ENCODE peak calls at places on chromosomes 13 and 19, in six cellular contexts. One of them, this sample, is unnamed.

GRCh38 chr13:42007844-42008243 is 40.6 kb upstream of the DGKH start:
- DNase-seq in suprapubic skin: no peak
- DNase-seq in lower leg skin: no peak
- DNase-seq in transverse colon: no peak
- DNase-seq in NB4: no peak
- DNase-seq in stomach: no peak
- DNase-seq in this sample: no peak

GRCh38 chr13:27476943-27477681 is 26.7 kb upstream of the MTIF3 start:
- DNase-seq in NB4: peak
- DNase-seq in transverse colon: no peak
- DNase-seq in lower leg skin: no peak
- DNase-seq in suprapubic skin: no peak
- DNase-seq in stomach: peak
- DNase-seq in this sample: peak

GRCh38 chr13:33785384-33785783 is 32.6 kb upstream of the RFC3 start:
- DNase-seq in transverse colon: no peak
- DNase-seq in stomach: no peak
- DNase-seq in NB4: peak
- DNase-seq in suprapubic skin: no peak
- DNase-seq in lower leg skin: no peak
- DNase-seq in this sample: no peak

GRCh38 chr19:56671613-56671994 is at the start of gene ZNF835:
- DNase-seq in suprapubic skin: peak
- DNase-seq in stomach: peak
- DNase-seq in lower leg skin: peak
- DNase-seq in NB4: no peak
- DNase-seq in transverse colon: peak
- DNase-seq in this sample: peak

GRCh38 chr13:60727140-60727539 is 330.1 kb downstream of the TDRD3 start:
- DNase-seq in stomach: no peak
- DNase-seq in lower leg skin: no peak
- DNase-seq in NB4: no peak
- DNase-seq in transverse colon: no peak
- DNase-seq in suprapubic skin: no peak
- DNase-seq in this sample: no peak

GRCh38 chr13:80297094-80297493 is 43.8 kb downstream of the SPRY2 start:
- DNase-seq in stomach: no peak
- DNase-seq in lower leg skin: no peak
- DNase-seq in transverse colon: no peak
- DNase-seq in suprapubic skin: no peak
- DNase-seq in NB4: peak
- DNase-seq in this sample: no peak

GRCh38 chr13:58935689-58936088 is 1228.0 kb downstream of the DIAPH3 start:
- DNase-seq in transverse colon: no peak
- DNase-seq in suprapubic skin: no peak
- DNase-seq in stomach: no peak
- DNase-seq in lower leg skin: no peak
- DNase-seq in NB4: no peak
- DNase-seq in this sample: no peak

GRCh38 chr13:46491641-46492040 is 61.3 kb upstream of the LRCH1 start:
- DNase-seq in suprapubic skin: no peak
- DNase-seq in transverse colon: no peak
- DNase-seq in lower leg skin: no peak
- DNase-seq in NB4: no peak
- DNase-seq in stomach: no peak
- DNase-seq in this sample: no peak

GRCh38 chr13:97242755-97243497 is 20.8 kb downstream of the MBNL2 start:
- DNase-seq in suprapubic skin: no peak
- DNase-seq in stomach: no peak
- DNase-seq in transverse colon: no peak
- DNase-seq in NB4: no peak
- DNase-seq in lower leg skin: no peak
- DNase-seq in this sample: no peak

GRCh38 chr19:34220472-34221063 is 33.8 kb upstream of the GARRE1 start:
- DNase-seq in transverse colon: peak
- DNase-seq in NB4: peak
- DNase-seq in stomach: peak
- DNase-seq in suprapubic skin: no peak
- DNase-seq in lower leg skin: peak
- DNase-seq in this sample: peak

GRCh38 chr13:58004761-58005160 is 373.2 kb downstream of the PCDH17 start:
- DNase-seq in suprapubic skin: no peak
- DNase-seq in lower leg skin: no peak
- DNase-seq in transverse colon: no peak
- DNase-seq in NB4: no peak
- DNase-seq in stomach: no peak
- DNase-seq in this sample: no peak

GRCh38 chr13:40911341-40911740 is 107.8 kb downstream of the ELF1 start:
- DNase-seq in stomach: no peak
- DNase-seq in NB4: no peak
- DNase-seq in transverse colon: no peak
- DNase-seq in lower leg skin: no peak
- DNase-seq in suprapubic skin: no peak
- DNase-seq in this sample: no peak

GRCh38 chr13:27211771-27212364 is 39.5 kb upstream of the RPL21 start:
- DNase-seq in stomach: no peak
- DNase-seq in suprapubic skin: no peak
- DNase-seq in transverse colon: no peak
- DNase-seq in NB4: no peak
- DNase-seq in lower leg skin: no peak
- DNase-seq in this sample: no peak

GRCh38 chr19:13463296-13463695 is 43.0 kb downstream of the CACNA1A start:
- DNase-seq in NB4: peak
- DNase-seq in transverse colon: no peak
- DNase-seq in lower leg skin: no peak
- DNase-seq in stomach: no peak
- DNase-seq in suprapubic skin: no peak
- DNase-seq in this sample: no peak

GRCh38 chr19:15253513-15253912 is 21.3 kb upstream of the EPHX3 start:
- DNase-seq in NB4: no peak
- DNase-seq in suprapubic skin: no peak
- DNase-seq in lower leg skin: no peak
- DNase-seq in stomach: no peak
- DNase-seq in transverse colon: no peak
- DNase-seq in this sample: no peak

GRCh38 chr13:83274679-83275078 is 607.6 kb downstream of the SLITRK1 start:
- DNase-seq in NB4: no peak
- DNase-seq in suprapubic skin: no peak
- DNase-seq in stomach: no peak
- DNase-seq in transverse colon: no peak
- DNase-seq in lower leg skin: no peak
- DNase-seq in this sample: no peak

GRCh38 chr13:99642006-99642405 is 140.7 kb downstream of the TM9SF2 start:
- DNase-seq in lower leg skin: no peak
- DNase-seq in suprapubic skin: no peak
- DNase-seq in NB4: no peak
- DNase-seq in transverse colon: no peak
- DNase-seq in stomach: no peak
- DNase-seq in this sample: no peak

GRCh38 chr19:16293133-16294085 is 31.2 kb upstream of the KLF2 start:
- DNase-seq in transverse colon: peak
- DNase-seq in stomach: peak
- DNase-seq in suprapubic skin: peak
- DNase-seq in lower leg skin: peak
- DNase-seq in NB4: peak
- DNase-seq in this sample: no peak

GRCh38 chr13:96796234-96796633 is 198.0 kb downstream of the OXGR1 start:
- DNase-seq in lower leg skin: no peak
- DNase-seq in suprapubic skin: no peak
- DNase-seq in transverse colon: no peak
- DNase-seq in NB4: no peak
- DNase-seq in stomach: no peak
- DNase-seq in this sample: no peak

GRCh38 chr19:55640577-55641375 is at the start of gene ZNF580:
- DNase-seq in NB4: peak
- DNase-seq in lower leg skin: no peak
- DNase-seq in stomach: peak
- DNase-seq in suprapubic skin: no peak
- DNase-seq in transverse colon: peak
- DNase-seq in this sample: peak

GRCh38 chr19:55637534-55637933 is 3.3 kb upstream of the ZNF580 start:
- DNase-seq in transverse colon: no peak
- DNase-seq in stomach: no peak
- DNase-seq in lower leg skin: no peak
- DNase-seq in suprapubic skin: no peak
- DNase-seq in NB4: no peak
- DNase-seq in this sample: no peak

GRCh38 chr19:55636723-55637122 is 4.1 kb upstream of the ZNF580 start:
- DNase-seq in stomach: no peak
- DNase-seq in NB4: no peak
- DNase-seq in lower leg skin: no peak
- DNase-seq in transverse colon: no peak
- DNase-seq in suprapubic skin: no peak
- DNase-seq in this sample: no peak

GRCh38 chr19:55640043-55640576 is 692 bp upstream of the ZNF580 start:
- DNase-seq in lower leg skin: no peak
- DNase-seq in stomach: peak
- DNase-seq in transverse colon: peak
- DNase-seq in suprapubic skin: no peak
- DNase-seq in NB4: no peak
- DNase-seq in this sample: peak

GRCh38 chr19:55638864-55639359 is 1.9 kb upstream of the ZNF580 start:
- DNase-seq in lower leg skin: no peak
- DNase-seq in suprapubic skin: no peak
- DNase-seq in transverse colon: no peak
- DNase-seq in stomach: no peak
- DNase-seq in NB4: peak
- DNase-seq in this sample: no peak
- TF ChIP-seq POLR2A in lower leg skin: no peak
- TF ChIP-seq POLR2A in suprapubic skin: no peak
- TF ChIP-seq POLR2A in transverse colon: no peak
- TF ChIP-seq POLR2A in stomach: no peak
- TF ChIP-seq POLR2A in NB4: no peak
- TF ChIP-seq POLR2A in this sample: no peak

GRCh38 chr19:41230067-41230857 is 11.2 kb downstream of the AXL start:
- DNase-seq in NB4: no peak
- DNase-seq in lower leg skin: no peak
- DNase-seq in suprapubic skin: no peak
- DNase-seq in stomach: no peak
- DNase-seq in transverse colon: no peak
- DNase-seq in this sample: no peak
- TF ChIP-seq POLR2A in NB4: no peak
- TF ChIP-seq POLR2A in lower leg skin: no peak
- TF ChIP-seq POLR2A in suprapubic skin: no peak
- TF ChIP-seq POLR2A in stomach: no peak
- TF ChIP-seq POLR2A in transverse colon: no peak
- TF ChIP-seq POLR2A in this sample: no peak

DNA sequence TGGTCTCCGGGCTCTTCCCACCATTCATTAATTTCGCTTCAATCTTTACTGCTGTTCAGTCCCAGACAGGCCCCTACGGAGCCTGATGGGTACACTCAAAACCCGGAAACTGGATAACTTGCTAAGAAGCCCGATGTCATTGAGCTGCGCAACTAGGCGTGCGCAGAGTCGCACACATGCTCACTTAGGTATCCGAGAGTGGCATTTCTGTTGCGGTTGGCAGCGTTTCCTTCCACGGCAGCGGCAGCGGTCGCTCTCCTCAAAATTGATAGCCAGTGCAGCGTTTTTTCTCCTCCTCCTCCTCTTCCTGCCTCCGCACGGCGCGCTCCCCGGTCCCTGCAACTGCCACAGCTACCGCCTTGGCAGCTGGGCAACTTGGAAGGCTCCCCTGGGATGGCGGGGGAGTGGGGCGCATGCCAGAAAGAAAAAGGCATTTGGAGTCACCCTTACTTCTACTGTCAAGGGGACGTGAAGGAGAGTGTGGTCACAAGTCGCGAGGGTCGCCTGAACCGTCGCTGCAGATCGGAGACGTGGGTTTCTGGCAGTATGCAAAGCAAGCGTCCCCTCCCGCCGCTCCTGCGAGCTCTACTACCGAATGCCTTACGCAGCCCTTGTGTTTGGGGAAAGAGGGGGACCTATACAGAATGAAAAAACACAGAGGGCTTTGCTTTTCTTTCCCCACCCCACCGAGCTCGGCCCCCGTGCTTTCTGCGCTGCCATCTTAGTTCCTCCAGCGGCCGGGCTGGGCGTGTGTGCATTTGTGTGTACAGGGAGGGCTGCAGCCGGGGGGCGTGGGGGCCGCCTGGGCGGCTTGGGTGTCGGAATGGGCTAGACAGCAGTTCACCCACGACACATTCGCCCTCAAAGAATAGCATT is 2.5 kb upstream of the MYCBP2 start:
- DNase-seq in lower leg skin: peak
- DNase-seq in transverse colon: peak
- DNase-seq in stomach: peak
- DNase-seq in suprapubic skin: peak
- DNase-seq in NB4: peak
- DNase-seq in this sample: peak
- TF ChIP-seq POLR2A in lower leg skin: no peak
- TF ChIP-seq POLR2A in transverse colon: peak
- TF ChIP-seq POLR2A in stomach: no peak
- TF ChIP-seq POLR2A in suprapubic skin: peak
- TF ChIP-seq POLR2A in NB4: peak
- TF ChIP-seq POLR2A in this sample: peak

DNA sequence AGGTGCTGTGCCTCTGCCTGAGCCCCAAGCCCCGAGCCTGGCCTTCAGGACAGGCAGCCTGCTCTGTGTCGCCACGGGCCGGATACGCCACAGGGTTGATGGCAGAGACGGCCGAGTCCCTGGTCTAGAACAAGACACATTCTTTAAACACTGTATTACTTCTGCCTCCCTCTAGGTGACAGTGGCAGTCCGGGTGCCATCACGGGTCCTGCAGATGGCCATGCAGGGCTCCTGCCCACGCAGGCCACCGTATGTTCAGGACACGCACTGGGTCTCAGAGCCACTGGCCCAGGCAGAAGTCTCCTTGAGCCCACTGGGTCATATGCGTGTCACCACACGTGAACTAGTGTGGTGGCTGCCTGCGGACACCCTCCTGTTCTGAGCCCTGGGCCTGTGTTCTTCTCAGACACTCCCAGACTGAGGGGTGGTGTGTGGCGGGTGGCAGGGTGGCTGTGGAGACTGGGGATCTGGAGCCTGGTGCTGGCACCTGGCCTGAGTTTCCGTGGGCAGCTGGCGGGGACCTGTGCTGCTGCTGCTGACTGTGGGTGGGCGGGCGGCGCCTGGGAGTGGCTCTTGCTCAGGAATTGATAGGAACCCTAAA is 4.4 kb downstream of the PLEKHJ1 start:
- DNase-seq in stomach: no peak
- DNase-seq in NB4: peak
- DNase-seq in lower leg skin: no peak
- DNase-seq in transverse colon: no peak
- DNase-seq in suprapubic skin: no peak
- DNase-seq in this sample: no peak
- TF ChIP-seq POLR2A in stomach: no peak
- TF ChIP-seq POLR2A in NB4: peak
- TF ChIP-seq POLR2A in lower leg skin: no peak
- TF ChIP-seq POLR2A in transverse colon: peak
- TF ChIP-seq POLR2A in suprapubic skin: no peak
- TF ChIP-seq POLR2A in this sample: no peak